ENCODE peak calls at places on chromosomes 12 and 14, in four cellular contexts. J is GM23338, N is tibial nerve, C is osteoblast. G is an unnamed sample.
A peak's percentile ranks its signal among the peaks of the same experiment; 100 is the strongest.

GRCh38 chr12:117724545-117724944 is 244.2 kb downstream of the KSR2 start:
- DNase-seq in C (no peak), J (no peak), N (no peak), G (no peak)

GRCh38 chr12:30378307-30378706 is 317.4 kb downstream of the IPO8 start:
- DNase-seq in N (no peak), J (no peak), C (no peak), G (no peak)

GRCh38 chr12:98955284-98955683 is 310.2 kb downstream of the APAF1 start:
- DNase-seq in N (no peak), J (peak; percentile 86), C (no peak), G (no peak)

GRCh38 chr12:96427269-96427729 is 27.1 kb upstream of the CDK17 start:
- DNase-seq in N (peak; percentile 47), J (no peak), C (peak; percentile 85), G (no peak)

GRCh38 chr12:65152586-65152985 is 16.8 kb upstream of the LEMD3 start:
- DNase-seq in N (no peak), C (no peak), J (no peak), G (no peak)

GRCh38 chr12:122871851-122872785 is 23.8 kb downstream of the VPS37B start:
- DNase-seq in J (peak; percentile 100), N (peak; percentile 74), C (peak; percentile 93), G (no peak)

GRCh38 chr12:108301346-108301745 is 37.8 kb downstream of the CMKLR1 start:
- DNase-seq in J (no peak), N (no peak), C (no peak), G (no peak)

GRCh38 chr12:57694459-57695019 is 607 bp downstream of the OS9 start:
- DNase-seq in J (no peak), C (no peak), N (no peak), G (no peak)

GRCh38 chr12:78470354-78471195 is 394.0 kb upstream of the SYT1 start:
- DNase-seq in C (peak; percentile 1), N (peak; percentile 40), J (peak; percentile 72), G (no peak)
- TF ChIP-seq CTCF in C (peak; percentile 66), N (no peak), J (peak; percentile 71), G (no peak)

GRCh38 chr12:114674201-114675047 is 9.6 kb downstream of the TBX3 start:
- DNase-seq in J (peak; percentile 62), C (peak; percentile 79), N (no peak), G (no peak)

GRCh38 chr12:114673169-114673833 is 10.7 kb downstream of the TBX3 start:
- DNase-seq in J (peak; percentile 78), N (no peak), C (peak; percentile 88), G (peak; percentile 67)

GRCh38 chr12:114671664-114672476 is 12.1 kb downstream of the TBX3 start:
- DNase-seq in C (peak; percentile 75), N (no peak), J (peak; percentile 73), G (no peak)

GRCh38 chr12:114671321-114671663 is 12.7 kb downstream of the TBX3 start:
- DNase-seq in N (no peak), C (no peak), J (no peak), G (no peak)

DNA sequence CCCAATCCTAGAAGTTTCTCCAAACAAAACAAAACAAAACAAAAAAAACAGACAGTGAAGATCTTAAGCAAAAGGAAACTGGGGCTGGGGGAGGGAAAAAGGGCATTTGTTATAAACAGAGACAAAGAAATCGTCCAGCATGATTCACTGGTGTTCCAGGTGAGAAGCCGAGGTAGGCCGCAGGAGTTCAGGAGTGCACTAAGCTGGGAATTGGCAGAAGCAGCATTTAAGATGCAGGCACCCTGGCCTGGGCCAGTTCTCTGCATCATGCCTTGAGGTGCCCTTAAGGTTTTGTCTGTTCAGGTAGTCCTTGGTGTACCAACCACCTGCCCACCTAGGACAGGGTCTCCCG is 11.2 kb downstream of the TBX3 start:
- DNase-seq in J (peak; percentile 50), C (peak; percentile 80), N (no peak), G (no peak)
- H3K27me3 ChIP-seq in J (peaks cover 97% of the 10 kb centered on the region), C (no peaks in the 10 kb centered on the region), N (peaks cover under 1% of the 10 kb centered on the region), G (no peaks in the 10 kb centered on the region)

GRCh38 chr12:13178568-13179158 is 17.9 kb upstream of the EMP1 start:
- DNase-seq in N (no peak), J (no peak), C (peak; percentile 15), G (no peak)
- H3K27ac ChIP-seq in N (peak overlapping the region; percentile 61), J (no peak overlapping the region), C (peak overlapping the region; percentile 76), G (peak overlapping the region; percentile 69)

GRCh38 chr14:103146141-103146709 is 23.0 kb downstream of the TNFAIP2 start:
- DNase-seq in N (no peak), C (no peak), J (no peak), G (no peak)

GRCh38 chr14:103142031-103142430 is 18.8 kb downstream of the TNFAIP2 start:
- DNase-seq in N (no peak), C (no peak), J (no peak), G (no peak)

GRCh38 chr14:103143535-103143934 is 20.3 kb downstream of the TNFAIP2 start:
- DNase-seq in C (no peak), N (no peak), J (no peak), G (no peak)

GRCh38 chr14:103142903-103143302 is 19.6 kb downstream of the TNFAIP2 start:
- DNase-seq in C (peak; percentile 71), N (no peak), J (no peak), G (no peak)

GRCh38 chr14:103144085-103144484 is 20.8 kb downstream of the TNFAIP2 start:
- DNase-seq in J (no peak), C (no peak), N (no peak), G (no peak)
- TF ChIP-seq CTCF in J (no peak), C (no peak), N (no peak), G (no peak)

GRCh38 chr14:37585971-37586759 is 8.9 kb downstream of the FOXA1 start:
- DNase-seq in C (peak; percentile 51), N (no peak), J (peak; percentile 52), G (no peak)
- H3K27me3 ChIP-seq in C (peaks cover 91% of the 10 kb centered on the region), N (peaks cover 95% of the 10 kb centered on the region), J (peaks cover 100% of the 10 kb centered on the region), G (peaks cover 4% of the 10 kb centered on the region)

DNA sequence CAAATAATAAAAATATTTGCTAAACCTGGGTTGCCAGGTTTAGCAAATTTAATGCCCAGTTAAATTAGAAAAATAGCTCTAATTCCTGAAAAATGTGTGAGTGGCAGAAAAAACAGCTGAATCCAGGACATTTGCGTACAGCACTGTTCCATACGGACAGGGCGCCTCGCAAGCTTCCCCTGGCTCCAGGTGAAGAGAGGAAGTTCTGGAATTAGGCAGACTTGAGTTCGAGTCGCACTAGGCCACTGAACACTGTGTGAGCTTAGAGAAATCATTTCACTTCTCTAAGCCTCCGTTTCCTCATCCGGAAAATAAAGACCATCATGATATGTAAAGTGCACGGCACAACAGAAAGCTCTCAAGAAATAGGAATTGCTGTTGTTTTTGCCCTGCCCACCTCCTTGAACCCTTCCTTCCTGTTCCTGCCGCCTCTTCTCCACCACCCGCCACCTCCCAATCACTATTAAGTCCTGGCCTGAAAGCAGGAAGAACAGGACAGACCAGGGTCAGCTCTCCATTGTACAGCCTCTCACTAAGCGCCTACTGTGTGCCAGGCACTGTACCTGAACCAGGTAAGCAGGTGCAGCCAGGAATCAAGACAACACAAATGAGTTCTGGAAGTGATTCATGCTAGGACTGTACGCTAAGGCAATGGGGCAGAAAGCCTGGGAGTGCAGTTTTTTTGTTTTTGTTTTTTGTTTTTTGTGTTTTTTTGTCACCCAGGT is 763 bp upstream of the PHETA1 start:
- DNase-seq in N (no peak), J (no peak), C (peak; percentile 35), G (no peak)
- H3K27ac ChIP-seq in N (peak overlapping the region; percentile 57), J (no peak overlapping the region), C (no peak overlapping the region), G (peak overlapping the region; percentile 50)

DNA sequence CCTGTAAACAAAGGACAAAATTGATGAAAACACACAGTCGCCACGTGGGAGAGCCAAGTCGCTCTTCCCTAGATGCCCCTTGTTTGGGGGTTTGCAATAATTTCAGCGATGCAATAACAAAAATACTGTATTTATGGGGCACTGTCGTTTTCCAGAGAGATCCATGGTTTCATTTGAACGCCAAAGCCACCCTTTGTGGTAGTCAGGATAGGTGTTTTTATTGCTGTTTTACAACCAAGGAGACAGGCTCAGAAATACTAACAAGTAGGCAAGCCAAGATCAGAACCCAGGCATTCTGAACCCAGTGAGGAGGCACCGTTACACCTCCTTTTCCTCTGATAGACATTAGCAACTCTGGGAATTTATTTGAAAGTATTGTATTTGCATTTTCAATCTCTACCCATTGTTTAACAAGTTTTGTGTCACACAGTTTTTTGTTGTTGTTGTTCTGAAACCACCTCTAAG is 827 bp upstream of the BTBD7 start:
- DNase-seq in N (no peak), C (no peak), J (no peak), G (no peak)
- TF ChIP-seq CTCF in N (no peak), C (no peak), J (no peak), G (no peak)

G was measured in breast epithelium.